ENCODE peak calls at places on chromosomes 6 and 20, in ten cellular contexts. T is C1 segment of cervical spinal cord, O is A549, V is activated gamma-delta T cell treated with Interleukin-2 at 50 U/mL for 16 hours, W is GM12865, S is HFFc6, M is NCI-H2171 treated with DMSO at 0.1 percent for 48 hours, P is HL-60, U is head of caudate nucleus, B is M059J. X is an unnamed sample.

GRCh38 chr20:1933465-1933870 is 38.3 kb downstream of the SIRPA start:
- DNase-seq in P (no peak), W (no peak), V (no peak), O (no peak), S (peak), U (no peak), M (no peak), T (no peak), B (peak), X (no peak)

GRCh38 chr6:125099211-125100017 is 54.2 kb upstream of the TPD52L1 start:
- DNase-seq in O (peak), S (peak), V (no peak), B (peak), T (no peak), U (peak), P (no peak), M (peak), W (peak), X (peak)

GRCh38 chr20:47727170-47727880 is 58.0 kb downstream of the SULF2 start:
- DNase-seq in B (no peak), V (peak), M (no peak), S (no peak), O (no peak), P (peak), T (peak), W (peak), U (peak), X (peak)

GRCh38 chr20:44035924-44036323 is 121.3 kb downstream of the TOX2 start:
- DNase-seq in O (no peak), W (no peak), P (no peak), V (no peak), M (no peak), U (no peak), S (no peak), B (no peak), T (no peak), X (no peak)

GRCh38 chr6:98539669-98540207 is 294.6 kb upstream of the POU3F2 start:
- DNase-seq in U (no peak), V (no peak), B (peak), S (no peak), M (no peak), P (no peak), T (no peak), O (no peak), W (peak), X (no peak)

GRCh38 chr6:161038229-161039003 is 46.8 kb downstream of the MAP3K4 start:
- DNase-seq in P (no peak), V (no peak), W (peak), O (peak), S (peak), M (no peak), B (peak), U (no peak), T (no peak), X (no peak)

GRCh38 chr6:140427842-140428241 is 1053.4 kb upstream of the CITED2 start:
- DNase-seq in P (no peak), O (peak), S (no peak), W (no peak), M (no peak), B (peak), T (no peak), U (no peak), V (no peak), X (no peak)

GRCh38 chr20:51639206-51639832 is 96.8 kb upstream of the NFATC2 start:
- DNase-seq in M (peak), B (peak), U (peak), W (peak), O (peak), V (peak), S (peak), P (peak), T (peak), X (peak)

GRCh38 chr6:157813191-157813590 is 9.9 kb upstream of the SNX9 start:
- DNase-seq in W (no peak), P (no peak), S (no peak), O (no peak), B (peak), T (no peak), U (no peak), V (no peak), M (no peak), X (no peak)

GRCh38 chr6:158604048-158604406 is 40.5 kb downstream of the DYNLT1 start:
- DNase-seq in U (no peak), O (no peak), T (no peak), W (no peak), B (no peak), V (no peak), P (no peak), S (no peak), M (no peak), X (no peak)

GRCh38 chr6:122476131-122476530 is 4.5 kb upstream of the SERINC1 start:
- DNase-seq in O (peak), S (peak), T (no peak), U (no peak), W (no peak), P (no peak), V (no peak), B (peak), M (peak), X (no peak)

GRCh38 chr20:11540558-11540957 is 377.1 kb upstream of the BTBD3 start:
- DNase-seq in S (no peak), M (no peak), V (no peak), W (no peak), O (no peak), U (no peak), B (no peak), T (no peak), P (no peak), X (no peak)

GRCh38 chr6:16684195-16684689 is 77.0 kb downstream of the ATXN1 start:
- DNase-seq in M (no peak), P (peak), S (no peak), T (no peak), V (no peak), U (no peak), O (peak), W (no peak), B (peak), X (no peak)

GRCh38 chr6:106870824-106871300 is 103.7 kb downstream of the CD24 start:
- DNase-seq in S (no peak), O (peak), B (peak), P (no peak), T (no peak), W (no peak), M (no peak), U (no peak), V (no peak), X (no peak)

GRCh38 chr6:139943391-139943790 is 568.9 kb upstream of the CITED2 start:
- DNase-seq in S (peak), M (peak), O (peak), T (no peak), B (peak), U (no peak), P (no peak), W (no peak), V (no peak), X (no peak)

GRCh38 chr20:4946585-4947378 is 54.5 kb downstream of the SLC23A2 start:
- DNase-seq in M (no peak), S (no peak), P (no peak), B (no peak), U (no peak), O (no peak), W (peak), V (no peak), T (no peak), X (no peak)

GRCh38 chr6:144006731-144007454 is 1.2 kb downstream of the PLAGL1 start:
- DNase-seq in P (no peak), O (peak), U (no peak), S (peak), V (no peak), M (no peak), T (no peak), B (peak), W (no peak), X (no peak)

GRCh38 chr6:44464527-44465310 is 77.2 kb downstream of the CDC5L start:
- DNase-seq in S (peak), P (no peak), O (no peak), U (no peak), V (no peak), T (no peak), M (no peak), W (no peak), B (peak), X (no peak)

GRCh38 chr6:15842718-15843117 is 179.9 kb upstream of the DTNBP1 start:
- DNase-seq in T (no peak), M (no peak), O (no peak), S (no peak), W (no peak), P (no peak), B (no peak), U (no peak), V (no peak), X (no peak)

GRCh38 chr6:159085396-159085895 is 40.7 kb upstream of the TAGAP start:
- DNase-seq in S (no peak), M (no peak), O (no peak), V (no peak), P (no peak), T (no peak), B (no peak), W (no peak), U (no peak), X (no peak)

GRCh38 chr6:32074996-32075532 is 34.1 kb downstream of the TNXB start:
- DNase-seq in M (no peak), S (peak), V (no peak), P (no peak), B (no peak), T (no peak), U (no peak), W (no peak), O (no peak), X (no peak)

GRCh38 chr20:64093013-64093503 is 8.9 kb upstream of the LKAAEAR1 start:
- DNase-seq in W (no peak), B (no peak), M (peak), U (no peak), O (peak), V (no peak), S (no peak), P (no peak), T (no peak), X (no peak)

GRCh38 chr6:66522864-66523263 is 815.8 kb upstream of the EYS start:
- DNase-seq in P (no peak), M (no peak), O (no peak), S (no peak), T (no peak), V (no peak), B (no peak), W (no peak), U (no peak), X (peak)

GRCh38 chr6:4371207-4371921 is 236.0 kb upstream of the ECI2 start:
- DNase-seq in S (peak), W (no peak), U (no peak), T (no peak), M (no peak), O (no peak), P (no peak), V (no peak), B (peak), X (no peak)

GRCh38 chr6:107110200-107110599 is 5.1 kb downstream of the BEND3 start:
- DNase-seq in S (no peak), V (no peak), T (no peak), M (no peak), B (peak), P (peak), U (no peak), O (no peak), W (no peak), X (no peak)

GRCh38 chr20:17421493-17421892 is 109.7 kb downstream of the BFSP1 start:
- DNase-seq in S (peak), T (no peak), U (no peak), W (no peak), M (peak), O (no peak), P (no peak), B (peak), V (no peak), X (no peak)

GRCh38 chr20:50089787-50090177 is 23.2 kb downstream of the UBE2V1 start:
- DNase-seq in S (no peak), B (no peak), V (no peak), U (no peak), T (no peak), O (no peak), P (no peak), M (no peak), W (no peak), X (peak)

GRCh38 chr6:50025258-50025657 is 3.5 kb upstream of the DEFB110 start:
- DNase-seq in O (no peak), T (no peak), M (no peak), S (no peak), W (no peak), B (no peak), V (no peak), P (no peak), U (no peak), X (no peak)

GRCh38 chr20:56752274-56752673 is 123.2 kb downstream of the TFAP2C start:
- DNase-seq in T (no peak), V (no peak), P (no peak), S (no peak), M (no peak), B (peak), U (no peak), O (peak), W (no peak), X (no peak)

GRCh38 chr20:44734938-44735337 is 10.7 kb upstream of the KCNK15 start:
- DNase-seq in B (peak), W (no peak), M (no peak), O (peak), U (no peak), T (no peak), V (no peak), P (no peak), S (peak), X (no peak)

GRCh38 chr6:169804427-169804826 is 53.0 kb downstream of the ERMARD start:
- DNase-seq in M (no peak), O (no peak), U (no peak), T (no peak), S (no peak), W (no peak), B (no peak), P (no peak), V (no peak), X (no peak)

X was measured in posterior cingulate gyrus.